ENCODE peak calls at places on chromosomes 7 and 10, in nine cellular contexts. S is naive thymus-derived CD8-positive, alpha-beta T cell; P is left ventricle myocardium superior; F is psoas muscle; G is activated naive CD8-positive, alpha-beta T cell treated with anti-CD3 and anti-CD28 coated beads, Interleukin-2, amount 50 U/mL, for 16 hours; J is SW480; L is activated CD4-positive, CD25-positive, alpha-beta regulatory T cell treated with anti-CD3 and anti-CD28 coated beads, Interleukin-2, amount 50 U/mL, for 16 hours; I is neuronal stem cell; W is NCI-H1105 treated with DMSO at 0.1 percent for 48 hours. N is an unnamed sample.

GRCh38 chr10:94851263-94851662 is 87.2 kb upstream of the CYP2C9 start:
- DNase-seq in S (no peak), P (no peak), F (no peak), G (no peak), J (no peak), L (no peak), I (no peak), W (no peak), N (no peak)

GRCh38 chr7:30172451-30172850 is 37.7 kb downstream of the MTURN start:
- DNase-seq in S (no peak), P (no peak), F (no peak), G (no peak), J (no peak), L (no peak), I (no peak), W (peak), N (no peak)

GRCh38 chr7:154584352-154585252 is 418.3 kb downstream of the PAXIP1 start:
- DNase-seq in S (no peak), P (no peak), F (no peak), G (no peak), J (peak), L (no peak), I (no peak), W (no peak), N (no peak)

GRCh38 chr7:22447008-22447407 is 53.0 kb downstream of the STEAP1B start:
- DNase-seq in S (no peak), P (no peak), F (no peak), G (no peak), J (no peak), L (no peak), I (no peak), W (no peak), N (no peak)

GRCh38 chr10:34959786-34960185 is 130.4 kb downstream of the CUL2 start:
- DNase-seq in S (no peak), P (no peak), F (no peak), G (no peak), J (no peak), L (no peak), I (no peak), W (no peak), N (no peak)

GRCh38 chr10:74854610-74855009 is 28.2 kb downstream of the KAT6B start:
- DNase-seq in S (no peak), P (no peak), F (no peak), G (no peak), J (no peak), L (no peak), I (no peak), W (no peak), N (no peak)

GRCh38 chr7:23918856-23919255 is 208.8 kb downstream of the STK31 start:
- DNase-seq in S (no peak), P (no peak), F (no peak), G (no peak), J (peak), L (no peak), I (no peak), W (no peak), N (no peak)

GRCh38 chr7:84506151-84506550 is 311.6 kb upstream of the SEMA3A start:
- DNase-seq in S (no peak), P (no peak), F (no peak), G (no peak), J (no peak), L (no peak), I (no peak), W (no peak), N (no peak)

GRCh38 chr10:48451969-48452878 is 145.7 kb downstream of the MAPK8 start:
- DNase-seq in S (no peak), P (no peak), F (peak), G (no peak), J (no peak), L (no peak), I (no peak), W (no peak), N (no peak)